ENCODE peak calls at places on chromosome 19, in five cellular contexts. K is neural progenitor cell, A is SJCRH30, X is left ventricle myocardium inferior, N is retinal pigment epithelial cell. R is an unnamed sample.

GRCh38 chr19:53158119-53158656 is 665 bp downstream of the ZNF347 start:
- DNase-seq in X (peak), K (peak), N (peak), A (peak), R (peak)

GRCh38 chr19:36151144-36152051 is 849 bp downstream of the COX7A1 start:
- DNase-seq in K (no peak), A (no peak), X (peak), N (no peak), R (peak)

GRCh38 chr19:34336781-34337271 is 28.2 kb upstream of the GPI start:
- DNase-seq in A (peak), X (no peak), N (no peak), K (peak), R (no peak)

GRCh38 chr19:18858906-18859646 is 27.3 kb downstream of the UPF1 start:
- DNase-seq in A (no peak), K (no peak), X (no peak), N (no peak), R (no peak)

GRCh38 chr19:21843081-21843480 is 7.1 kb upstream of the ZNF43 start:
- DNase-seq in K (no peak), X (no peak), N (no peak), A (no peak), R (no peak)

GRCh38 chr19:49071860-49072547 is 495 bp downstream of the KCNA7 start:
- DNase-seq in X (no peak), N (no peak), K (peak), A (no peak), R (peak)

GRCh38 chr19:40191836-40192646 is 815 bp downstream of the MAP3K10 start:
- DNase-seq in N (no peak), K (peak), A (peak), X (no peak), R (peak)

GRCh38 chr19:18537431-18537830 is 5.9 kb downstream of the FKBP8 start:
- DNase-seq in X (no peak), N (no peak), A (no peak), K (no peak), R (no peak)

GRCh38 chr19:13002970-13003540 is 7.8 kb downstream of the NFIX start:
- DNase-seq in K (no peak), A (no peak), X (no peak), N (no peak), R (no peak)

GRCh38 chr19:489418-490196 is 6.7 kb upstream of the MADCAM1 start:
- DNase-seq in X (no peak), A (no peak), K (peak), N (no peak), R (no peak)

GRCh38 chr19:33186835-33187540 is 7.1 kb upstream of the LRP3 start:
- DNase-seq in N (no peak), A (no peak), X (no peak), K (no peak), R (peak)
- H3K4me3 ChIP-seq in N (no peak), A (no peak), X (no peak), K (no peak), R (no peak)

DNA sequence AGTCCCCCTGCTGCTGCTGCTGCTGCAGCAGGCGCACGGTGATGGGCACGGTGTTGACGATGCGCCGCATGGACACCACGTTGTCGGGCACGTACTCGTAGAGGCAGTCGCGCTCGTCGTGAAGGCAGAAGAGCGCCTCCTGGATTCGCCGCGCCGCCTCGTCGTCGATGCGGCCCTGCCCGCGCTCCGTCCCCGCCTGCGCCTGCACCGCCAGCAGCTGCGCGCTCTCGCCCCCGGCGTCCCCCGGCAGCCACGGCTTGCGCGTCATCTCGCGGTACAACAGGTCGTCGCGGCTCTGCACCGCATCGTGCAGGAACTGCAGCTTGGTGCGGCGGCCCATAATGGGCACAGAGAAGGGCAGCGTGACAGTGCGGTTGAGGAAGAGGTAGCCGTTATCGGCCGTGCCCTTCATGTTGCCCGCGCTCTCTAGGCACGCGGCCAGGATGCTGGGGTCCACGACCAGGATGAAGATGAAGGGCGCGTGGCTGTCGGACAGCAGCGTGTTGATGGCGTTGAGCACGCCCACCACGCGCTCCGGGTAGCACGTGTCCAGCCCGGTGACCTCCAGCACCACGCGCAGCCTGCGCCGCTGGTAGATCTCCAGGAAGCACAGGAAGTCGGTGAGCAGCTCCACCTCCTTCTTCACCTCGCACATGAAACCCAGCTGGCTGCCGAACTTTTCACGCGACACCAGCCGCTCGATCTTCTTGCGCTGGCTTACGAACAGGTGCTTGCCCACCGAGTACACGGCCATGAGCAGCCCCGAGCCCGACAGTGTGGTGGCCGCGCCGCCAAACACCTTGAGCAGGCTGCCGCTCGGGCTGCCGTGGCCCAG is 8.1 kb downstream of the NKPD1 start:
- DNase-seq in K (peak), X (peak), A (no peak), N (no peak), R (no peak)
- H3K4me3 ChIP-seq in K (peak), X (peak), A (no peak), N (no peak), R (no peak)

DNA sequence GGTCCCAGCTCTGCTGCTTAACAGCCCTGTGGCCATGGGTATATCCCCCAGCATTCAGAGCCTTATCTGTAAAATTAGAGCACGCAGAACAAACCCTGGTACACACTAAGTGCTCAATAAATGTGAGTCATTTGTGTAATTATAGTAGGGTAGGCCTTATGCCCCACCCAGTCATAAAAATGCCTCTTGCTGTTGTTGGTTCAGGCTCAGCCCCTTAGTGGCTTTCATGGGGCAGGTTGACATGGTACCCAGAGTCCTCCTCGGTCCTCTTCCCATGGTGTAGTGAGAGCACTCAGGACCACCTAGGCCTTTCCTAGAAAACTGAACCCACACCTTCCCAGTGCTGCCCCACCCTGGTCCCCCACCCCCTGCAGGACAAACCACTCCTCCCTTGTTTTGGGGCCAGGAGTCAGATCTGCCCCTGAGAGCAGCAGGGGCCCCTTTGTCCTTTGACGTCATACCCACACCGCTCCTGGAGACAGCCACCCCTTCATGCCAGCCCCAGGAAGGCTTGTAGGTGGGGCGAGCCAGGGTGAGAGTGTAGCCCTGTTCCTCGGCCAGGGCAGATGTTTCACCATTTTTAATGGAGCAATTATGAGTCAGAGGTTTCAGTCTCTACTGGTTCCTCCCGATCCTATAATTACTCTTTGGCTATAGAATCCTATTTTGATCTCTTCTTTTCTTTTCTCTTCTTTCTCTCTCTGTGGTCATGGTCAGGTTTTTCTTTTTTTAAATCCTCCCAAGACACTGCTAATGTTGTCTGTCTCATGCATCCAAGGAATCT is 36.8 kb downstream of the ACTN4 start:
- DNase-seq in N (peak), K (no peak), X (peak), A (no peak), R (peak)
- H3K4me3 ChIP-seq in N (no peak), K (no peak), X (no peak), A (no peak), R (no peak)

GRCh38 chr19:45370410-45371204 is at the start of gene ERCC2:
- DNase-seq in K (peak), A (peak), X (peak), N (peak), R (peak)

GRCh38 chr19:45380107-45380506 is 9.7 kb upstream of the ERCC2 start:
- DNase-seq in A (no peak), K (no peak), X (no peak), N (no peak), R (no peak)

GRCh38 chr19:45376045-45376724 is 5.8 kb upstream of the ERCC2 start:
- DNase-seq in K (peak), A (peak), N (peak), X (no peak), R (peak)
- H3K4me3 ChIP-seq in K (no peak), A (no peak), N (no peak), X (no peak), R (no peak)

GRCh38 chr19:2288010-2288742 is 6.2 kb upstream of the PEAK3 start:
- DNase-seq in X (no peak), N (no peak), K (no peak), A (no peak), R (no peak)

GRCh38 chr19:2288743-2289713 is 7.1 kb upstream of the PEAK3 start:
- DNase-seq in A (no peak), N (no peak), X (no peak), K (no peak), R (no peak)

GRCh38 chr19:2289714-2290435 is 7.9 kb upstream of the PEAK3 start:
- DNase-seq in X (peak), K (peak), A (no peak), N (no peak), R (peak)

GRCh38 chr19:2291185-2291751 is 9.3 kb upstream of the PEAK3 start:
- DNase-seq in K (peak), N (no peak), X (no peak), A (no peak), R (no peak)

GRCh38 chr19:2290441-2291184 is 8.6 kb upstream of the PEAK3 start:
- DNase-seq in K (peak), A (no peak), N (no peak), X (no peak), R (no peak)
- H3K4me3 ChIP-seq in K (peak), A (no peak), N (no peak), X (peak), R (no peak)

GRCh38 chr19:6057651-6058365 is 52.5 kb downstream of the RFX2 start:
- DNase-seq in K (no peak), A (no peak), X (no peak), N (no peak), R (peak)

GRCh38 chr19:6058411-6059201 is 51.7 kb downstream of the RFX2 start:
- DNase-seq in N (no peak), A (no peak), K (no peak), X (no peak), R (peak)

GRCh38 chr19:6056282-6056741 is 54.0 kb downstream of the RFX2 start:
- DNase-seq in K (no peak), X (no peak), N (no peak), A (no peak), R (peak)

GRCh38 chr19:6056801-6057650 is 53.3 kb downstream of the RFX2 start:
- DNase-seq in N (peak), K (no peak), A (no peak), X (peak), R (peak)

DNA sequence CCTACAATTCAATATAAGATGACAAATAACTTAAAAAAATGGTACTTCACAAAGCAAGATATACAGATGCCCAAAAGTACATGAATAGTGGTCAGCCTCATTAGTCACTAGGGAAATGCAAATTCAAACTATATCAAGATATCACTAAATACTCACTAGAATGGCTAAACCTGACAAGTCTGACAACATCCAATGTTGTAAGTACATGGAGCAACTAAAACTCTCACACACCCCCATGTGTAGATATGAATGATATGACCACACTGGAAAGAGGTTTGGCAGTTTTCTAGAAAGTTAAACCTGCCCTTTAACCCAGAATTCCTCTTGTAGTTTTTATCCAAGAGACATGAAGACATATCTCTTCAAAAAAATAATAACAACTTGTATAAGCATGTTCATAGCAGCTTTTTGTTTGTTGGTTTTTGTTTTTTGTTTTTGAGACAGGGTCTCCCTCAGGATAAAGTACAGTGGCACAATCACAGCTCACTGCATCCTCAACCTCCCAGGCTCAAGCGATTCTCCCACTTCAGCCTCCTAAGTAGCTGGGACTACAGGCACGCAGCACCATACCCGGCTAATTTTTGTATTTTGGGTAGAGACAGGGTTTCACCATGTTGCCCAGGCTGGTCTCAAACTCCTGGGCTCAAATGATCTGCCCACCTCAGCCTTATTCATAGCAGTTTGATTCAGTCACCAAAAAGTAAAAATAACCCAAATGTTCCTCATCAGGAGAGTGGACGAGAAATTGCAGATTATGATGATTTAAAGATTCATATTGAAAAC is 55.1 kb downstream of the RFX2 start:
- DNase-seq in K (no peak), X (no peak), A (no peak), N (no peak), R (peak)
- H3K4me3 ChIP-seq in K (no peak), X (no peak), A (no peak), N (no peak), R (no peak)

GRCh38 chr19:33189453-33189852 is 4.7 kb upstream of the LRP3 start:
- DNase-seq in K (no peak), A (no peak), X (no peak), N (no peak), R (no peak)
- H3K4me3 ChIP-seq in K (no peak), A (no peak), X (no peak), N (no peak), R (no peak)

GRCh38 chr19:5271145-5271544 is 69.5 kb downstream of the PTPRS start:
- DNase-seq in K (no peak), X (no peak), N (no peak), A (no peak), R (no peak)
- H3K4me3 ChIP-seq in K (no peak), X (no peak), N (no peak), A (no peak), R (no peak)